ENCODE peak calls at places on chromosomes 6 and 20, in five cellular contexts. L is ovary, W is AG09309, C is choroid plexus epithelial cell, V is SJSA1. H is an unnamed sample.

GRCh38 chr6:45791600-45792168 is 224.0 kb downstream of the CLIC5 start:
- DNase-seq in L (no peak), W (peak; percentile 49), C (peak; percentile 76), V (peak; percentile 49), H (peak; percentile 14)

GRCh38 chr6:150940951-150941350 is 75.4 kb downstream of the MTHFD1L start:
- DNase-seq in L (no peak), W (peak; percentile 64), C (peak; percentile 61), V (no peak), H (no peak)

GRCh38 chr20:33437141-33437911 is 6.2 kb downstream of the SNTA1 start:
- DNase-seq in L (peak; percentile 48), W (no peak), C (peak; percentile 90), V (no peak), H (no peak)

GRCh38 chr6:144546807-144547206 is 261.7 kb downstream of the UTRN start:
- DNase-seq in L (no peak), W (no peak), C (no peak), V (no peak), H (no peak)

GRCh38 chr20:33667245-33668086 is 723 bp downstream of the ACTL10 start:
- DNase-seq in L (peak; percentile 84), W (no peak), C (peak; percentile 82), V (no peak), H (peak; percentile 75)

GRCh38 chr6:156056085-156056484 is 600.4 kb upstream of the NOX3 start:
- DNase-seq in L (no peak), W (no peak), C (no peak), V (no peak), H (no peak)

GRCh38 chr6:125668071-125668470 is 81.4 kb upstream of the HEY2 start:
- DNase-seq in L (no peak), W (no peak), C (no peak), V (no peak), H (no peak)

GRCh38 chr6:51398064-51398740 is 579.5 kb downstream of the TFAP2B start:
- DNase-seq in L (no peak), W (no peak), C (no peak), V (no peak), H (peak; percentile 3)

GRCh38 chr20:33408716-33409654 is 7.7 kb upstream of the CDK5RAP1 start:
- DNase-seq in L (no peak), W (no peak), C (no peak), V (no peak), H (no peak)

GRCh38 chr6:35788423-35788982 is 7.7 kb downstream of the CLPSL1 start:
- DNase-seq in L (no peak), W (no peak), C (no peak), V (no peak), H (no peak)

GRCh38 chr6:33414592-33415271 is 3.2 kb downstream of the CUTA start:
- DNase-seq in L (no peak), W (no peak), C (no peak), V (no peak), H (peak; percentile 45)

GRCh38 chr6:157232161-157232895 is 91.0 kb downstream of the TMEM242 start:
- DNase-seq in L (no peak), W (no peak), C (no peak), V (no peak), H (no peak)

GRCh38 chr6:158894192-158894591 is 75.0 kb upstream of the EZR start:
- DNase-seq in L (no peak), W (peak; percentile 53), C (peak; percentile 92), V (peak; percentile 78), H (peak; percentile 93)

GRCh38 chr20:41037172-41037571 is 8.6 kb downstream of the TOP1 start:
- DNase-seq in L (no peak), W (no peak), C (no peak), V (no peak), H (no peak)

GRCh38 chr6:21935561-21936028 is 342.0 kb downstream of the SOX4 start:
- DNase-seq in L (no peak), W (no peak), C (peak; percentile 82), V (no peak), H (peak; percentile 89)

GRCh38 chr20:57009775-57010174 is 256.7 kb downstream of the BMP7 start:
- DNase-seq in L (no peak), W (no peak), C (no peak), V (no peak), H (no peak)

GRCh38 chr6:118706702-118707101 is 55.3 kb upstream of the CEP85L start:
- DNase-seq in L (no peak), W (no peak), C (no peak), V (no peak), H (peak; percentile 71)

GRCh38 chr6:26155066-26155925 is 68.1 kb downstream of the HFE start:
- DNase-seq in L (peak; percentile 67), W (no peak), C (no peak), V (peak; percentile 55), H (peak; percentile 47)

GRCh38 chr6:24988562-24988961 is 52.8 kb upstream of the RIPOR2 start:
- DNase-seq in L (no peak), W (no peak), C (no peak), V (no peak), H (peak; percentile 27)

GRCh38 chr6:166494757-166495486 is 91.6 kb downstream of the RAMACL start:
- DNase-seq in L (no peak), W (no peak), C (no peak), V (no peak), H (peak; percentile 15)

GRCh38 chr20:56362833-56363413 is 4.1 kb downstream of the FAM210B start:
- DNase-seq in L (peak; percentile 73), W (no peak), C (no peak), V (no peak), H (peak; percentile 27)

DNA sequence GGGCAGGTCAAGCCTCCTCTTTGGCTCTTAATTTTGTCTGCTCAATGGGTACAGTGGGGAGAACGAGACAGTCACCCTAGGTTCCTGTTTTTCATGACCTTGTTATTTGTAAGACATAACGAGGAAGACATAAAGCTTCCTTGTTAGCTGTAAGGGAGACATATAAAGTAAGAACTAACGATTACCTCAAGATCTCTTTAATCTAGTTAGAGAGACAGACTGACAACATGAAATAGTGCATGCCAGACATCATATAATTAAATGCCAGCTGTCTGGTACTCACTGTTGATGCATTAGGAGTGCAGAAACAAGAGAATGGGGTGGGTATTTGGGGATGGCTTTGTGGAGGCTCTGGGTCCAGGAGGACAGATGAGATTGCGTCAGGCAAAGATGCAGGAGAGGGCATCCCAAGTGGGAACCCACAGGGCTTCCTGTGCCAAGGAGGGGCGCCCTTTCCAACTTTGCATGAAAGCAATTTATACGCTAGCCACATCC is 3.8 kb upstream of the CCDC167 start:
- DNase-seq in L (no peak), W (no peak), C (no peak), V (no peak), H (no peak)
- H3K4me3 ChIP-seq in L (no peak overlapping the region), W (no peak overlapping the region), C (no peak overlapping the region), V (no peak overlapping the region), H (no peak overlapping the region)

GRCh38 chr20:50110141-50111047 is 2.6 kb downstream of the UBE2V1 start:
- DNase-seq in L (no peak), W (no peak), C (peak; percentile 57), V (no peak), H (peak; percentile 65)
- H3K4me3 ChIP-seq in L (no peak overlapping the region), W (no peak overlapping the region), C (no peak overlapping the region), V (peak overlapping the region; percentile 96), H (no peak overlapping the region)

GRCh38 chr6:162857321-162857720 is 129.5 kb downstream of the PACRG start:
- DNase-seq in L (no peak), W (no peak), C (no peak), V (no peak), H (no peak)
- H3K4me3 ChIP-seq in L (no peak overlapping the region), W (peak overlapping the region; percentile 21), C (peak overlapping the region; percentile 32), V (no peak overlapping the region), H (no peak overlapping the region)

DNA sequence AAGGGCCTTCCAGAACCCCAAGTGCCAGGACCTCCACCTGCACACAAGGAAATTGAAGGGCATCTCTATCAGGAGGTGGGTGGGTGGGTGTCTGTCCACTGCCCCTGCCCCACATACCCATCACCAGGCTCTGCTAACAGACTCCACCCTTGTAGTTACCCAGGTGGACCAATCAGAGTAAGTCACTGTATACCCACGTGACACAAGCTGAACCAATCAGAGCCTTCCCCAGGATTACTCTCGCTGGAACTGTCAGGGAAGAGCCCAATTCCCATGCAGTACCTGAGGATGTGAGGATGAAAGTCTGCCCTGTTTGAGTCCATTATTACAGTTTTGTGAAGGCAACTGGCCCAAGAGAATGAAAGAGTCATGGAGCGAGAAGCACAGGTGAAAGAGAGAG is 4.2 kb downstream of the OCSTAMP start:
- DNase-seq in L (no peak), W (no peak), C (no peak), V (no peak), H (peak; percentile 21)
- H3K4me3 ChIP-seq in L (no peak overlapping the region), W (no peak overlapping the region), C (no peak overlapping the region), V (no peak overlapping the region), H (no peak overlapping the region)

GRCh38 chr6:15242503-15242902 is 3.4 kb upstream of the JARID2 start:
- DNase-seq in L (no peak), W (no peak), C (no peak), V (no peak), H (no peak)
- H3K4me3 ChIP-seq in L (no peak overlapping the region), W (no peak overlapping the region), C (no peak overlapping the region), V (no peak overlapping the region), H (no peak overlapping the region)

GRCh38 chr6:39930540-39930939 is 3.7 kb downstream of the MOCS1 start:
- DNase-seq in L (no peak), W (no peak), C (no peak), V (no peak), H (no peak)
- H3K4me3 ChIP-seq in L (no peak overlapping the region), W (no peak overlapping the region), C (no peak overlapping the region), V (no peak overlapping the region), H (no peak overlapping the region)

H was measured in mesendoderm.